ENCODE peak calls at places on chromosomes 12 and 14, in four cellular contexts. One of them, this sample, is unnamed.
A peak's percentile ranks its signal among the peaks of the same experiment; 100 is the strongest.

GRCh38 chr14:95664546-95664945 is 21.7 kb upstream of the TCL1B start:
- DNase-seq in M059J: no peak
- DNase-seq in lung microvascular endothelial cell: no peak
- DNase-seq in NCI-H187: no peak
- DNase-seq in this sample: no peak

GRCh38 chr14:77376771-77377501 is at the start of the genes SAMD15 and TMED8:
- DNase-seq in M059J: peak; percentile 78
- DNase-seq in lung microvascular endothelial cell: peak; percentile 88
- DNase-seq in NCI-H187: peak; percentile 69
- DNase-seq in this sample: peak; percentile 89

GRCh38 chr12:65430571-65431306 is 152.3 kb downstream of the MSRB3 start:
- DNase-seq in lung microvascular endothelial cell: peak; percentile 22
- DNase-seq in M059J: peak; percentile 89
- DNase-seq in NCI-H187: no peak
- DNase-seq in this sample: peak; percentile 91

GRCh38 chr14:68444449-68445168 is 348.3 kb downstream of the ZFP36L1 start:
- DNase-seq in M059J: peak; percentile 89
- DNase-seq in NCI-H187: no peak
- DNase-seq in lung microvascular endothelial cell: peak; percentile 69
- DNase-seq in this sample: peak; percentile 62

GRCh38 chr14:59377485-59377884 is 87.7 kb downstream of the GPR135 start:
- DNase-seq in NCI-H187: no peak
- DNase-seq in M059J: no peak
- DNase-seq in lung microvascular endothelial cell: no peak
- DNase-seq in this sample: no peak

GRCh38 chr12:101845312-101845711 is 14.6 kb upstream of the GNPTAB start:
- DNase-seq in NCI-H187: no peak
- DNase-seq in lung microvascular endothelial cell: no peak
- DNase-seq in M059J: no peak
- DNase-seq in this sample: no peak

GRCh38 chr12:78835493-78835892 is 29.1 kb upstream of the SYT1 start:
- DNase-seq in lung microvascular endothelial cell: no peak
- DNase-seq in M059J: no peak
- DNase-seq in NCI-H187: no peak
- DNase-seq in this sample: peak; percentile 46

GRCh38 chr12:71731439-71732356 is 23.0 kb upstream of the RAB21 start:
- DNase-seq in NCI-H187: no peak
- DNase-seq in lung microvascular endothelial cell: no peak
- DNase-seq in M059J: peak; percentile 43
- DNase-seq in this sample: peak; percentile 32

GRCh38 chr12:82527165-82527780 is 159.4 kb upstream of the TMTC2 start:
- DNase-seq in lung microvascular endothelial cell: peak; percentile 80
- DNase-seq in NCI-H187: peak; percentile 58
- DNase-seq in M059J: peak; percentile 25
- DNase-seq in this sample: peak; percentile 70

GRCh38 chr14:103540816-103541493 is 12.0 kb downstream of the TRMT61A start:
- DNase-seq in M059J: no peak
- DNase-seq in lung microvascular endothelial cell: no peak
- DNase-seq in NCI-H187: no peak
- DNase-seq in this sample: no peak

GRCh38 chr14:105526781-105527380 is 498 bp downstream of the TMEM121 start:
- DNase-seq in M059J: no peak
- DNase-seq in lung microvascular endothelial cell: no peak
- DNase-seq in NCI-H187: no peak
- DNase-seq in this sample: no peak

GRCh38 chr14:93245764-93246420 is 38.8 kb downstream of the UBR7 start:
- DNase-seq in M059J: peak; percentile 45
- DNase-seq in lung microvascular endothelial cell: no peak
- DNase-seq in NCI-H187: no peak
- DNase-seq in this sample: no peak

GRCh38 chr14:65043893-65044595 is 57.3 kb downstream of the FNTB start:
- DNase-seq in NCI-H187: no peak
- DNase-seq in lung microvascular endothelial cell: no peak
- DNase-seq in M059J: no peak
- DNase-seq in this sample: no peak

GRCh38 chr12:122310636-122311035 is 44.3 kb upstream of the VPS33A start:
- DNase-seq in NCI-H187: no peak
- DNase-seq in lung microvascular endothelial cell: no peak
- DNase-seq in M059J: no peak
- DNase-seq in this sample: peak; percentile 23

GRCh38 chr12:89390802-89391673 is 38.7 kb upstream of the DUSP6 start:
- DNase-seq in M059J: peak; percentile 88
- DNase-seq in lung microvascular endothelial cell: no peak
- DNase-seq in NCI-H187: no peak
- DNase-seq in this sample: peak; percentile 83

GRCh38 chr14:98951031-98951430 is 321.0 kb downstream of the BCL11B start:
- DNase-seq in NCI-H187: no peak
- DNase-seq in lung microvascular endothelial cell: no peak
- DNase-seq in M059J: no peak
- DNase-seq in this sample: no peak

GRCh38 chr14:93137864-93138263 is 22.1 kb upstream of the ITPK1 start:
- DNase-seq in NCI-H187: peak; percentile 82
- DNase-seq in lung microvascular endothelial cell: peak; percentile 36
- DNase-seq in M059J: no peak
- DNase-seq in this sample: peak; percentile 62

GRCh38 chr12:116601524-116601923 is 42.3 kb downstream of the MAP1LC3B2 start:
- DNase-seq in lung microvascular endothelial cell: no peak
- DNase-seq in NCI-H187: no peak
- DNase-seq in M059J: peak; percentile 71
- DNase-seq in this sample: peak; percentile 28

GRCh38 chr12:3980504-3981272 is 107.5 kb upstream of the PARP11 start:
- DNase-seq in NCI-H187: no peak
- DNase-seq in M059J: no peak
- DNase-seq in lung microvascular endothelial cell: no peak
- DNase-seq in this sample: no peak

GRCh38 chr14:100714205-100714781 is 12.4 kb upstream of the DLK1 start:
- DNase-seq in lung microvascular endothelial cell: no peak
- DNase-seq in M059J: peak; percentile 7
- DNase-seq in NCI-H187: no peak
- DNase-seq in this sample: peak; percentile 4

GRCh38 chr12:11814362-11814761 is 164.9 kb downstream of the ETV6 start:
- DNase-seq in NCI-H187: no peak
- DNase-seq in M059J: peak; percentile 72
- DNase-seq in lung microvascular endothelial cell: peak; percentile 35
- DNase-seq in this sample: peak; percentile 80

GRCh38 chr12:51082561-51083139 is 746 bp downstream of the CSRNP2 start:
- DNase-seq in lung microvascular endothelial cell: peak; percentile 58
- DNase-seq in M059J: peak; percentile 67
- DNase-seq in NCI-H187: no peak
- DNase-seq in this sample: peak; percentile 40

GRCh38 chr14:30584058-30584630 is 25.2 kb downstream of the G2E3 start:
- DNase-seq in NCI-H187: no peak
- DNase-seq in M059J: no peak
- DNase-seq in lung microvascular endothelial cell: no peak
- DNase-seq in this sample: no peak

This sample was measured in kidney tubule cell.